ENCODE peak calls at places on chromosomes 7 and 10, in five cellular contexts. R, K, Q, O and C are unnamed samples.

GRCh38 chr10:103889121-103889720 is 28.8 kb downstream of the STN1 start:
- DNase-seq in K (no peak), Q (no peak), O (no peak), R (no peak), C (no peak)

GRCh38 chr7:104955276-104955675 is 58.7 kb upstream of the KMT2E start:
- DNase-seq in R (no peak), K (no peak), Q (no peak), O (no peak), C (no peak)

GRCh38 chr10:16491933-16492332 is 29.7 kb downstream of the C1QL3 start:
- DNase-seq in Q (peak; percentile 7), R (no peak), K (no peak), O (no peak), C (no peak)

GRCh38 chr10:124066744-124067714 is 26.4 kb downstream of the CHST15 start:
- DNase-seq in O (no peak), K (no peak), R (no peak), Q (peak; percentile 68), C (no peak)

GRCh38 chr10:4569132-4569531 is 256.9 kb upstream of the AKR1E2 start:
- DNase-seq in K (no peak), R (no peak), Q (no peak), O (no peak), C (no peak)

GRCh38 chr7:48292949-48293348 is 121.7 kb downstream of the ABCA13 start:
- DNase-seq in K (no peak), Q (no peak), R (no peak), O (no peak), C (no peak)

GRCh38 chr10:21953585-21954057 is 49.9 kb downstream of the DNAJC1 start:
- DNase-seq in Q (peak; percentile 54), R (peak; percentile 37), O (peak; percentile 57), K (peak; percentile 53), C (peak; percentile 72)

GRCh38 chr7:116218051-116218645 is 7.8 kb downstream of the TES start:
- DNase-seq in R (peak; percentile 41), O (no peak), Q (peak; percentile 58), K (no peak), C (peak; percentile 99)

GRCh38 chr7:29359480-29360093 is 165.0 kb downstream of the CHN2 start:
- DNase-seq in O (no peak), Q (no peak), R (no peak), K (no peak), C (no peak)

GRCh38 chr10:109977382-109977806 is 30.4 kb upstream of the ADD3 start:
- DNase-seq in O (no peak), R (peak; percentile 80), K (no peak), Q (no peak), C (no peak)

GRCh38 chr7:100827330-100828226 is at the start of gene EPHB4:
- DNase-seq in R (peak; percentile 91), Q (peak; percentile 88), O (peak; percentile 73), K (no peak), C (peak; percentile 89)

GRCh38 chr10:79498431-79498830 is 13.9 kb upstream of the EIF5AL1 start:
- DNase-seq in Q (no peak), R (no peak), O (no peak), K (no peak), C (no peak)

GRCh38 chr10:88754272-88754671 is 5.5 kb upstream of the LIPN start:
- DNase-seq in K (no peak), Q (peak; percentile 22), O (no peak), R (no peak), C (peak; percentile 66)

GRCh38 chr10:126420571-126421275 is 32.4 kb upstream of the ADAM12 start:
- DNase-seq in Q (no peak), R (no peak), O (no peak), K (no peak), C (no peak)

GRCh38 chr7:105046414-105046813 is 32.4 kb downstream of the KMT2E start:
- DNase-seq in R (no peak), O (no peak), Q (no peak), K (no peak), C (peak; percentile 79)

GRCh38 chr10:8034666-8035640 is 19.5 kb upstream of the GATA3 start:
- DNase-seq in O (no peak), K (no peak), Q (peak; percentile 61), R (no peak), C (peak; percentile 67)

GRCh38 chr10:484925-485661 is 204.4 kb downstream of the DIP2C start:
- DNase-seq in K (no peak), Q (no peak), R (no peak), O (no peak), C (no peak)

GRCh38 chr10:104608076-104608828 is 32.8 kb upstream of the SORCS3 start:
- DNase-seq in O (no peak), Q (no peak), K (no peak), R (no peak), C (no peak)

GRCh38 chr10:117214401-117214800 is 17.1 kb downstream of the KCNK18 start:
- DNase-seq in R (no peak), O (peak; percentile 31), Q (no peak), K (no peak), C (peak; percentile 9)

GRCh38 chr10:133462512-133463305 is 9.0 kb downstream of the SCART1 start:
- DNase-seq in Q (peak; percentile 4), O (no peak), K (no peak), R (no peak), C (no peak)

GRCh38 chr10:97828721-97829120 is 20.9 kb upstream of the GOLGA7B start:
- DNase-seq in R (no peak), O (no peak), K (no peak), Q (no peak), C (no peak)

GRCh38 chr7:42843209-42843800 is 68.6 kb downstream of the C7orf25 start:
- DNase-seq in R (peak; percentile 71), K (no peak), O (peak; percentile 36), Q (peak; percentile 67), C (peak; percentile 61)

GRCh38 chr10:644076-644942 is 45.2 kb downstream of the DIP2C start:
- DNase-seq in O (no peak), R (no peak), K (no peak), Q (no peak), C (no peak)

GRCh38 chr7:2622869-2623697 is 8.7 kb upstream of the TTYH3 start:
- DNase-seq in K (no peak), Q (peak; percentile 64), O (no peak), R (peak; percentile 70), C (no peak)

GRCh38 chr7:131147604-131148003 is 180.1 kb upstream of the MKLN1 start:
- DNase-seq in K (no peak), O (no peak), R (no peak), Q (no peak), C (no peak)

DNA sequence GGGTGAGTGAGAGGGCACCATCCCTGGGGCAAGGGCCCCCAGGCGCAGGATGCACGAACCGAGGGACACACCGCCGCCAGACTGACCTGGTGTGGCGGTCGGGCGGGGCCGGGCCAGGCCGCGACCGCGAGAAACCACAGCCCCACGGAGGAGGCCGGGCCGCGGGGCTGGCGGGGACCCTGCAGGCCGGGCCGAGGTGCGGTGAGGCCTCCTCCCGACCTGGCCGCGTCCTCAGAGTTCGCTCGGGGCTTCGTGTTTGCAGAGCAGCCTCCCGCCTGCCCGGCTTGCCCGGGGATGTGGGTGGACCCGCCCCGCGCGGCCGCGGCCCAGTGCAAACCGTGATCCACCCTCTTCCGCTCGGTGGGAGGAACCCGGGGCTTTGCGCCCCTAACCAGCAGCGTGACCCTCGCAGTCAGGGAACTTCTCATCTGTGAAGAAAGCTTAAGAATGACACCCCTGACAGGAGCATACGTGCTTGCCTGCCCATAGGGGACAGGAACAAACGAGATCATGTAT is 20.6 kb upstream of the HOXA13 start:
- DNase-seq in O (no peak), R (no peak), K (no peak), Q (no peak), C (no peak)
- H3K4me3 ChIP-seq in O (no peak overlapping the region), R (no peak overlapping the region), K (no peak overlapping the region), Q (no peak overlapping the region), C (no peak overlapping the region)

GRCh38 chr7:33685488-33685887 is 219.9 kb upstream of the BMPER start:
- DNase-seq in Q (no peak), R (no peak), O (no peak), K (no peak), C (no peak)

GRCh38 chr7:33687601-33688000 is 217.7 kb upstream of the BMPER start:
- DNase-seq in Q (no peak), R (no peak), K (no peak), O (no peak), C (no peak)

GRCh38 chr7:33680682-33681081 is 224.7 kb upstream of the BMPER start:
- DNase-seq in O (no peak), K (no peak), R (no peak), Q (no peak), C (no peak)

GRCh38 chr7:33686001-33686591 is 219.2 kb upstream of the BMPER start:
- DNase-seq in Q (peak; percentile 18), R (peak; percentile 19), O (no peak), K (no peak), C (no peak)
- H3K4me2 ChIP-seq in Q (no peak overlapping the region), R (no peak overlapping the region), O (no peak overlapping the region), K (no peak overlapping the region), C (no peak overlapping the region)

GRCh38 chr10:114151892-114152291 is 22.1 kb downstream of the CCDC186 start:
- DNase-seq in Q (no peak), R (no peak), K (no peak), O (no peak), C (no peak)
- H3K4me3 ChIP-seq in Q (no peak overlapping the region), R (no peak overlapping the region), K (no peak overlapping the region), O (no peak overlapping the region), C (no peak overlapping the region)

DNA sequence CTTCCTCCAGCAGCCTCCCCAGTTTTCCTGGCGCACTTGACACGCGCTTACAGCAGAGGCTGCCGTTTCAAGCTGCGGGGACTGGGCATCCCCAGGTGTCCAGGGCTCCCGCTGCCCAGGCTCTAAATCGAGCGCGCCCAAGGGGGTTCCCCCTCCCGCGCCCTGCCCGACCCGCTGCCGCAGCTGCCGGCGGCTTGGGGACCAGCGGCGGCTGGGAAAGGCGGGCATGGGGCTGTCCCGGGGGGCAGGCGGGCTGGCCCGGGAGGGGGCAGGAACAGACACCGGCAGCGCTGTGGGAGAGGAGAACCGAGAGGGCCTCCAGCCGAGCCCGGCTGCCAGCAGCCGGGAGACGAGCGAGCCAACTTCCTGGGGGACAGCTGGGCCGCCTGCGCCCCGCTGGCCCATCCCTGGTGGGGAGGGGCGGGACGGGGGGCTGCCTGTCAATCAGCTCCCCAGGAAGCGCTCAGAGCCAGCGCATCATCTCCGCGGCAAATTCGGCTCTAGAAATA is 14.9 kb downstream of the GRID2IP start:
- DNase-seq in R (no peak), K (no peak), O (no peak), Q (peak; percentile 90), C (no peak)
- H3K4me2 ChIP-seq in R (peak overlapping the region; percentile 93), K (no peak overlapping the region), O (peak overlapping the region; percentile 98), Q (peak overlapping the region; percentile 84), C (no peak overlapping the region)

GRCh38 chr7:99392046-99392445 is 16.4 kb downstream of the PDAP1 start:
- DNase-seq in K (no peak), O (no peak), R (no peak), Q (no peak), C (no peak)

GRCh38 chr7:99395616-99396327 is 12.6 kb downstream of the PDAP1 start:
- DNase-seq in K (no peak), Q (no peak), R (no peak), O (no peak), C (no peak)

GRCh38 chr7:99394188-99394502 is 14.3 kb downstream of the PDAP1 start:
- DNase-seq in Q (no peak), K (no peak), O (no peak), R (no peak), C (no peak)

GRCh38 chr7:99392659-99393362 is 15.6 kb downstream of the PDAP1 start:
- DNase-seq in Q (peak; percentile 95), O (no peak), R (peak; percentile 89), K (no peak), C (peak; percentile 58)

GRCh38 chr7:99393363-99394187 is 14.8 kb downstream of the PDAP1 start:
- DNase-seq in Q (peak; percentile 96), O (no peak), K (no peak), R (peak; percentile 62), C (peak; percentile 27)
- H3K4me3 ChIP-seq in Q (no peak overlapping the region), O (no peak overlapping the region), K (no peak overlapping the region), R (peak overlapping the region; percentile 75), C (no peak overlapping the region)